ENCODE peak calls at places on chromosomes 3 and 15, in five cellular contexts. Q is fibroblast of lung; M is activated T-cell treated with anti-CD3 and anti-CD28 coated beads, Interleukin-2, amount 50 U/mL, for 72 hours; A is mucosa of descending colon; Y is HEK293T. P is an unnamed sample.

GRCh38 chr15:31200735-31201151 is 99.2 kb upstream of the TRPM1 start:
- DNase-seq in A (peak), Y (no peak), M (peak), Q (peak), P (no peak)

GRCh38 chr3:3201584-3201983 is 22.1 kb upstream of the CRBN start:
- DNase-seq in A (no peak), Q (no peak), M (no peak), Y (no peak), P (no peak)

GRCh38 chr15:74259821-74260502 is 23.8 kb downstream of the CCDC33 start:
- DNase-seq in M (no peak), Y (no peak), Q (no peak), A (no peak), P (no peak)

GRCh38 chr15:25066708-25067107 is 111.9 kb downstream of the SNRPN start:
- DNase-seq in Y (no peak), M (no peak), A (no peak), Q (no peak), P (no peak)

GRCh38 chr3:126528800-126529541 is 5.0 kb downstream of the CHST13 start:
- DNase-seq in Q (no peak), A (no peak), Y (no peak), M (no peak), P (peak)

GRCh38 chr3:111917300-111917699 is 58.2 kb downstream of the PHLDB2 start:
- DNase-seq in A (no peak), Q (peak), Y (no peak), M (no peak), P (peak)

GRCh38 chr3:31917303-31917903 is 63.7 kb downstream of the OSBPL10 start:
- DNase-seq in Y (no peak), A (no peak), Q (no peak), M (no peak), P (no peak)

GRCh38 chr15:75827691-75828090 is 15.6 kb upstream of the UBE2Q2 start:
- DNase-seq in Y (no peak), M (no peak), A (no peak), Q (no peak), P (no peak)

GRCh38 chr3:39285333-39285732 is 5.5 kb upstream of the CX3CR1 start:
- DNase-seq in Y (no peak), M (no peak), Q (no peak), A (no peak), P (no peak)

GRCh38 chr15:37701230-37701629 is 233.2 kb upstream of the TMCO5A start:
- DNase-seq in Y (no peak), A (no peak), Q (no peak), M (no peak), P (no peak)

GRCh38 chr3:151896662-151897012 is 23.2 kb downstream of the SUCNR1 start:
- DNase-seq in M (no peak), Y (no peak), Q (peak), A (no peak), P (no peak)

GRCh38 chr3:193078996-193079731 is 161.5 kb upstream of the MB21D2 start:
- DNase-seq in Y (no peak), Q (no peak), M (no peak), A (no peak), P (no peak)

GRCh38 chr15:56273724-56274123 is 30.0 kb upstream of the RFX7 start:
- DNase-seq in Y (no peak), A (no peak), Q (no peak), M (no peak), P (no peak)

GRCh38 chr15:56892651-56893348 is 25.6 kb upstream of the TCF12 start:
- DNase-seq in Q (no peak), Y (no peak), M (no peak), A (no peak), P (no peak)

GRCh38 chr3:134874737-134875413 is 79.8 kb downstream of the EPHB1 start:
- DNase-seq in M (no peak), A (no peak), Q (peak), Y (no peak), P (no peak)

GRCh38 chr3:177606891-177607290 is 409.6 kb upstream of the TBL1XR1 start:
- DNase-seq in Q (no peak), A (no peak), M (no peak), Y (no peak), P (no peak)

GRCh38 chr3:194045289-194045688 is 90.7 kb upstream of the HES1 start:
- DNase-seq in M (no peak), Y (no peak), A (no peak), Q (no peak), P (no peak)

GRCh38 chr3:188468672-188469071 is 314.7 kb downstream of the LPP start:
- DNase-seq in Y (peak), Q (peak), M (no peak), A (peak), P (peak)

GRCh38 chr15:31606942-31607497 is 280.4 kb downstream of the KLF13 start:
- DNase-seq in M (no peak), A (no peak), Q (no peak), Y (no peak), P (no peak)

GRCh38 chr3:175590745-175591144 is 731.6 kb downstream of the NAALADL2 start:
- DNase-seq in A (no peak), Y (no peak), Q (peak), M (no peak), P (no peak)

GRCh38 chr3:157542711-157543485 is 39.7 kb upstream of the VEPH1 start:
- DNase-seq in Y (no peak), Q (peak), A (peak), M (no peak), P (peak)

GRCh38 chr3:112778298-112779008 is 68.2 kb downstream of the CD200R1L start:
- DNase-seq in M (no peak), A (no peak), Q (peak), Y (no peak), P (peak)

GRCh38 chr15:45187894-45188830 is at the start of gene SHF:
- DNase-seq in M (peak), Y (peak), Q (peak), A (peak), P (no peak)

GRCh38 chr3:127206611-127207516 is 13.9 kb downstream of the PRR23E start:
- DNase-seq in M (no peak), Q (no peak), Y (no peak), A (no peak), P (no peak)

GRCh38 chr3:112333386-112334334 is 704 bp downstream of the CD200 start:
- DNase-seq in M (peak), A (peak), Q (peak), Y (no peak), P (no peak)

GRCh38 chr15:77825143-77825542 is 192.4 kb upstream of the LINGO1 start:
- DNase-seq in A (no peak), M (no peak), Y (no peak), Q (no peak), P (no peak)

GRCh38 chr3:87260270-87260669 is 16.1 kb downstream of the POU1F1 start:
- DNase-seq in Y (peak), M (peak), Q (peak), A (peak), P (peak)

GRCh38 chr15:90300988-90301715 is 35.7 kb downstream of the NGRN start:
- DNase-seq in M (peak), A (peak), Y (peak), Q (peak), P (peak)

GRCh38 chr3:40768536-40768935 is 243.8 kb downstream of the ZNF621 start:
- DNase-seq in M (no peak), Q (no peak), Y (no peak), A (no peak), P (no peak)

GRCh38 chr15:98063871-98064270 is 103.4 kb downstream of the ARRDC4 start:
- DNase-seq in Q (no peak), Y (no peak), A (no peak), M (no peak), P (no peak)

GRCh38 chr3:194422188-194422587 is 23.1 kb upstream of the GP5 start:
- DNase-seq in M (no peak), Y (no peak), A (no peak), Q (peak), P (peak)

GRCh38 chr3:49164983-49165720 is 979 bp downstream of the CCDC71 start:
- DNase-seq in A (no peak), Y (no peak), Q (no peak), M (no peak), P (no peak)

GRCh38 chr3:157502916-157503620 is at the start of gene VEPH1:
- DNase-seq in A (peak), M (no peak), Y (no peak), Q (peak), P (peak)

GRCh38 chr3:115100172-115100571 is 46.9 kb downstream of the ZBTB20 start:
- DNase-seq in A (peak), Q (peak), Y (peak), M (peak), P (peak)

GRCh38 chr15:63434567-63435219 is 53.0 kb upstream of the CA12 start:
- DNase-seq in A (no peak), Q (no peak), Y (no peak), M (no peak), P (no peak)

GRCh38 chr15:66945286-66945685 is 120.1 kb upstream of the SMAD3 start:
- DNase-seq in Y (no peak), A (no peak), Q (no peak), M (no peak), P (no peak)

GRCh38 chr3:53269888-53270880 is 14.4 kb upstream of the TKT start:
- DNase-seq in Q (peak), A (peak), M (peak), Y (peak), P (peak)

GRCh38 chr15:48858401-48858800 is 19.5 kb upstream of the EID1 start:
- DNase-seq in Y (no peak), A (no peak), M (no peak), Q (peak), P (peak)

GRCh38 chr15:76345880-76346665 is 9.5 kb downstream of the ISL2 start:
- DNase-seq in A (peak), Y (peak), M (peak), Q (no peak), P (peak)